ENCODE peak calls at places on chromosomes 11 and 22, in four cellular contexts. I, V, X and R are unnamed samples.

GRCh38 chr11:77094841-77095365 is 7.7 kb upstream of the OMP start:
- DNase-seq in I (no peak), V (no peak), X (no peak), R (no peak)

GRCh38 chr11:83813296-83813695 is 527.1 kb upstream of the CCDC90B start:
- DNase-seq in X (no peak), V (no peak), I (no peak), R (no peak)

GRCh38 chr11:46408407-46408986 is 16.9 kb upstream of the CHRM4 start:
- DNase-seq in I (no peak), X (no peak), V (no peak), R (no peak)

GRCh38 chr11:45665206-45665932 is at the start of gene CHST1:
- DNase-seq in V (no peak), I (peak; percentile 51), X (no peak), R (no peak)

GRCh38 chr11:29293825-29294224 is 723.0 kb downstream of the KCNA4 start:
- DNase-seq in X (no peak), I (no peak), V (no peak), R (peak; percentile 15)

GRCh38 chr22:43302462-43303109 is 40.6 kb downstream of the SCUBE1 start:
- DNase-seq in V (no peak), I (no peak), X (no peak), R (no peak)

GRCh38 chr11:75523189-75523588 is 2.6 kb downstream of the GDPD5 start:
- DNase-seq in I (no peak), V (no peak), X (no peak), R (no peak)

GRCh38 chr11:75931124-75931523 is 116.1 kb downstream of the UVRAG start:
- DNase-seq in I (no peak), V (no peak), X (no peak), R (peak; percentile 24)

GRCh38 chr11:102494216-102494615 is 36.3 kb downstream of the MMP7 start:
- DNase-seq in I (no peak), X (no peak), V (no peak), R (peak; percentile 36)

GRCh38 chr11:19953342-19953741 is 206.9 kb downstream of the DBX1 start:
- DNase-seq in I (peak; percentile 92), X (peak; percentile 79), V (peak; percentile 98), R (peak; percentile 84)

GRCh38 chr11:62497132-62497915 is 49.3 kb downstream of the AHNAK start:
- DNase-seq in V (peak; percentile 84), I (peak; percentile 65), X (no peak), R (peak; percentile 64)

GRCh38 chr22:36773935-36774334 is 2.0 kb downstream of the IFT27 start:
- DNase-seq in V (peak; percentile 31), I (no peak), X (no peak), R (peak; percentile 41)

GRCh38 chr11:106553304-106553703 is 465.0 kb downstream of the GUCY1A2 start:
- DNase-seq in V (no peak), I (no peak), X (no peak), R (no peak)

GRCh38 chr11:93529707-93530467 is 13.3 kb downstream of the SMCO4 start:
- DNase-seq in I (no peak), V (no peak), X (no peak), R (no peak)

GRCh38 chr11:72703281-72704008 is 29.2 kb upstream of the PDE2A start:
- DNase-seq in X (no peak), V (no peak), I (no peak), R (no peak)

GRCh38 chr11:74139151-74139918 is 31.5 kb downstream of the C2CD3 start:
- DNase-seq in V (peak; percentile 35), X (no peak), I (no peak), R (no peak)

GRCh38 chr11:111476961-111477360 is 35.2 kb downstream of the BTG4 start:
- DNase-seq in X (no peak), V (no peak), I (no peak), R (no peak)

GRCh38 chr11:84413547-84413946 is 1127.4 kb upstream of the CCDC90B start:
- DNase-seq in I (no peak), X (no peak), V (no peak), R (no peak)

GRCh38 chr22:19873138-19873959 is 18.7 kb upstream of the GNB1L start:
- DNase-seq in X (no peak), I (no peak), V (no peak), R (no peak)

GRCh38 chr22:27004434-27004833 is 347.0 kb downstream of the MIAT start:
- DNase-seq in V (peak; percentile 37), X (no peak), I (peak; percentile 52), R (no peak)

GRCh38 chr11:796565-797299 is 1.3 kb downstream of the SLC25A22 start:
- DNase-seq in I (no peak), V (no peak), X (no peak), R (no peak)

GRCh38 chr22:19430890-19431541 is 517 bp downstream of the HIRA start:
- DNase-seq in X (no peak), I (peak; percentile 51), V (peak; percentile 82), R (no peak)

GRCh38 chr22:44188316-44188715 is 7.6 kb downstream of the PARVG start:
- DNase-seq in X (no peak), I (no peak), V (no peak), R (no peak)

GRCh38 chr22:29739346-29739875 is 19.6 kb downstream of the CABP7 start:
- DNase-seq in I (no peak), V (no peak), X (no peak), R (no peak)

GRCh38 chr22:29269230-29269604 is 1.1 kb downstream of the EWSR1 start:
- DNase-seq in X (no peak), V (peak; percentile 42), I (no peak), R (no peak)

GRCh38 chr11:31477528-31478255 is 31.7 kb downstream of the IMMP1L start:
- DNase-seq in V (peak; percentile 15), I (no peak), X (no peak), R (no peak)

GRCh38 chr11:19374189-19374588 is 133.4 kb upstream of the E2F8 start:
- DNase-seq in I (no peak), V (no peak), X (no peak), R (peak; percentile 64)

GRCh38 chr11:112401036-112401769 is 140.5 kb upstream of the PLET1 start:
- DNase-seq in X (no peak), V (no peak), I (no peak), R (peak; percentile 19)

GRCh38 chr11:19853901-19854300 is 141.3 kb downstream of the NAV2 start:
- DNase-seq in V (no peak), I (no peak), X (no peak), R (no peak)

GRCh38 chr11:100719809-100720221 is 32.7 kb downstream of the ARHGAP42 start:
- DNase-seq in V (peak; percentile 98), I (peak; percentile 62), X (no peak), R (peak; percentile 13)

GRCh38 chr11:117839936-117840813 is 15.6 kb upstream of the FXYD2 start:
- DNase-seq in V (no peak), I (peak; percentile 17), X (no peak), R (no peak)

GRCh38 chr11:118216621-118217526 is 7.9 kb downstream of the JAML start:
- DNase-seq in X (no peak), V (no peak), I (no peak), R (no peak)

GRCh38 chr11:36628765-36629199 is 30.7 kb upstream of the RAG2 start:
- DNase-seq in I (no peak), X (no peak), V (no peak), R (no peak)

GRCh38 chr22:22428222-22429098 is 80.1 kb downstream of the ZNF280B start:
- DNase-seq in X (no peak), V (no peak), I (no peak), R (no peak)

GRCh38 chr22:39255449-39256185 is 10.8 kb upstream of the PDGFB start:
- DNase-seq in I (no peak), V (no peak), X (no peak), R (peak; percentile 25)

DNA sequence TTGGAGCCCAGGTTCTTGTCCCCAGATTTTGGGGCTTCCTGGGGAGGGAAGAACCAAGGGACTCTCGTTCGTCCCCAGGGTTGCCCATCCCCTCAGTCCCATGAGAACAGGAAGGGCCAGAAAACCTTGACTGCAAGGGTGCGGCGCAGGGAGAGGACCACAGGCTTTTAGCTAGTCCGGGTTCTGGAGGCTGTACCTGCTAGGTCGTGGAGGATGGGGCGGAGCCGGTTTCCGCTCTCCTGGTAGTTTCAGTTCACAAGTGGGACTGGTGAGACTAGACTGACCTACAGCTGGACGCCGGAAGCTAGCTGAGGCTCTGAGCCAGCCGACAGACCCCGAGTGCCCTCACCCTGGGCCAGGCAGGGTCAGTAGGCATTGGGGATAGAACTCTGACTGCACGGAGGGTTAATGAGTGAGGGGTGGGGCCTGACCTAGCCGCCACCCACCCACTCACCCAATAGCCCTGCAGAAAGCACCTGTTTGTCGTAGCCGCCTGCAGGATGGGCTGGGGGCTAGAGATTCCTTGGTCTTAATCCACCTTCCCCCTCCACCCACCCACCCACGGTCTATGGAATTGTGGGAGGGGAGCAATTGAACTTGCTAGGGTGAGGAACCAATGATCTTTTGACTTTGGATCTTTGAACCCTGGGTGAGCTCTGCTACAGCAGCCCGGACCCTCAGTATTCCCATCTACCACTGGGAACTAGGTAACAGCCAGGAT is 1.5 kb downstream of the MAFF start:
- DNase-seq in X (no peak), I (peak; percentile 75), V (peak; percentile 48), R (peak; percentile 60)
- H3K23ac ChIP-seq in X (no peak overlapping the region), I (no peak overlapping the region), V (no peak overlapping the region), R (no peak overlapping the region)

DNA sequence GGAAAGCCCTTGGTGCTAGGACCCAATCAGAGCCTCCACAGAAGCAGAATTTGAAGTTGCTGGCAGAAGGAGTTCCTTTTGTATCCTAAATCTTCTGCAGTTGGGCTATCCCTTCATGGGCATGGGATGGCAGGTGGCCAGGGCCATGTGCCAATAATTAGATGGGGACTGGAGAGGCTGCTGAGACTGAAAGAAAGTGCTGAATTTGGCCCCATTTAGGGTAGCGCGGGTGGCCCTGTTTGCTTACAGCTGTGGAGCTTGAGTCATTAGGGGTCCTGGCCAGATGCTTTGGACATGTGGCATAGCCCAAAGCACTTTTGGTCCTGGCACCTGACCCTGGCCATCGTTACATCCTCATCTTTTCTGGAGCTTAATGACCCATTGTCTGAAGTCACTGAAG is 27.1 kb downstream of the PARVA start:
- DNase-seq in X (no peak), I (no peak), V (no peak), R (no peak)
- H3K79me2 ChIP-seq in X (no peaks in the 10 kb centered on the region), I (no peaks in the 10 kb centered on the region), V (no peaks in the 10 kb centered on the region), R (peaks cover 9% of the 10 kb centered on the region)

DNA sequence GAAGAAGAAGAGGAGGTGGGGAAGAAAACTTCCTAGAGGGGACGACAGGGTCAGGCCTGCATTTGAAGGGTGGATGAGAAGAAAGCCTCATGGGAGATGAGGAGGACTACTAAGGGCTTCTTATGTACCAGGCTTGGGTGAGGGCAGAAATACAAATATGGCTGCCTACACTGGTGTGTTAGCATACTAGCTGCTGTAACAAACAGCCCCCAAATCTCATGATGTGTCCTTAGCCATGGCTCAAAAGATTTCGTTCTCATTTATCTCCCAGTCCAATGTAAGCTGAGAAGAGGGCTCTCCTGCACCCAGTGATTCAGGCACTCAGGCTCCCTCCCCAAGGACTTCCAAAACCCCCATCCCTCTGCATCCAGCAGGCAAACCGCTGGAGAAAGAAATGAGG is 11.6 kb upstream of the MB start:
- DNase-seq in I (no peak), X (no peak), V (no peak), R (no peak)
- H3K23ac ChIP-seq in I (no peak overlapping the region), X (no peak overlapping the region), V (no peak overlapping the region), R (no peak overlapping the region)

GRCh38 chr11:95791385-95792033 is 1.2 kb downstream of the CEP57 start:
- DNase-seq in X (no peak), I (no peak), V (no peak), R (no peak)

GRCh38 chr11:95788921-95789505 is 569 bp downstream of the FAM76B start:
- DNase-seq in I (peak; percentile 57), V (peak; percentile 84), X (peak; percentile 2), R (peak; percentile 31)

GRCh38 chr11:95790123-95790932 is at the start of gene CEP57:
- DNase-seq in V (peak; percentile 99), X (peak; percentile 80), I (peak; percentile 97), R (peak; percentile 94)

GRCh38 chr11:95790933-95791247 is 592 bp downstream of the CEP57 start:
- DNase-seq in X (no peak), V (peak; percentile 90), I (peak; percentile 66), R (peak; percentile 63)

GRCh38 chr11:95789506-95790122 is at the start of gene FAM76B:
- DNase-seq in V (peak; percentile 100), X (peak; percentile 95), I (peak; percentile 98), R (peak; percentile 99)
- H3K79me2 ChIP-seq in V (peaks cover 35% of the 10 kb centered on the region), X (peaks cover 55% of the 10 kb centered on the region), I (peaks cover 20% of the 10 kb centered on the region), R (peaks cover 17% of the 10 kb centered on the region)